ENCODE peak calls at places on chromosomes 13 and 19, in eight cellular contexts. D is fibroblast of lung, K is kidney, I is adrenal gland, S is thoracic aorta, C is fibroblast of the aortic adventitia, O is tibial artery, M is HepG2. X is an unnamed sample.

GRCh38 chr19:48491793-48492123 is 19.9 kb downstream of the LMTK3 start:
- DNase-seq in D (no peak), K (no peak), I (no peak), S (no peak), C (no peak), O (no peak), M (no peak), X (no peak)

GRCh38 chr13:69109891-69110525 is 997.6 kb upstream of the ATXN8OS start:
- DNase-seq in D (no peak), K (no peak), I (no peak), S (no peak), C (no peak), O (no peak), M (no peak), X (no peak)

GRCh38 chr13:50844181-50844875 is 836 bp upstream of the DLEU7 start:
- DNase-seq in D (no peak), K (no peak), I (no peak), S (no peak), C (no peak), O (no peak), M (no peak), X (no peak)

GRCh38 chr19:31109626-31110025 is 239.6 kb downstream of the TSHZ3 start:
- DNase-seq in D (no peak), K (no peak), I (no peak), S (no peak), C (no peak), O (no peak), M (no peak), X (no peak)

GRCh38 chr13:101892296-101892695 is 439.8 kb downstream of the ITGBL1 start:
- DNase-seq in D (no peak), K (no peak), I (no peak), S (no peak), C (no peak), O (no peak), M (no peak), X (no peak)

GRCh38 chr19:6534451-6535093 is 3.7 kb downstream of the TNFSF9 start:
- DNase-seq in D (no peak), K (no peak), I (no peak), S (no peak), C (no peak), O (no peak), M (no peak), X (peak; percentile 21)

GRCh38 chr19:47719047-47719885 is 6.0 kb downstream of the EHD2 start:
- DNase-seq in D (peak; percentile 99), K (peak; percentile 94), I (peak; percentile 93), S (peak; percentile 36), C (peak; percentile 98), O (peak; percentile 92), M (peak; percentile 44), X (no peak)

GRCh38 chr13:63288576-63288975 is 1872.9 kb upstream of the PCDH20 start:
- DNase-seq in D (peak; percentile 56), K (no peak), I (no peak), S (no peak), C (peak; percentile 0), O (no peak), M (no peak), X (no peak)

GRCh38 chr19:50823389-50824042 is at the start of gene KLK1:
- DNase-seq in D (no peak), K (peak; percentile 64), I (no peak), S (no peak), C (no peak), O (no peak), M (no peak), X (no peak)

GRCh38 chr13:26867451-26868067 is 107.0 kb upstream of the GPR12 start:
- DNase-seq in D (peak; percentile 33), K (no peak), I (peak; percentile 23), S (no peak), C (peak; percentile 43), O (no peak), M (no peak), X (peak; percentile 10)

GRCh38 chr13:21071015-21071414 is 9.6 kb upstream of the LATS2 start:
- DNase-seq in D (no peak), K (no peak), I (peak; percentile 55), S (no peak), C (peak; percentile 53), O (no peak), M (no peak), X (no peak)

GRCh38 chr19:43624933-43625332 is 5.5 kb upstream of the ZNF428 start:
- DNase-seq in D (peak; percentile 41), K (peak; percentile 82), I (peak; percentile 48), S (no peak), C (no peak), O (peak; percentile 26), M (no peak), X (peak; percentile 82)

GRCh38 chr13:102589291-102589822 is 7.4 kb upstream of the TPP2 start:
- DNase-seq in D (no peak), K (no peak), I (no peak), S (no peak), C (no peak), O (no peak), M (no peak), X (no peak)

GRCh38 chr13:54742984-54743383 is 1714.4 kb downstream of the OLFM4 start:
- DNase-seq in D (no peak), K (no peak), I (no peak), S (no peak), C (no peak), O (no peak), M (no peak), X (no peak)

GRCh38 chr19:2630352-2631001 is 72.0 kb downstream of the GNG7 start:
- DNase-seq in D (no peak), K (no peak), I (no peak), S (no peak), C (no peak), O (no peak), M (no peak), X (no peak)
- H3K4me3 ChIP-seq in D (no peak overlapping the region), K (no peak overlapping the region), I (no peak overlapping the region), S (no peak overlapping the region), C (no peak overlapping the region), O (no peak overlapping the region), M (no peak overlapping the region), X (no peak overlapping the region)

GRCh38 chr13:77800219-77800618 is 102.7 kb downstream of the SLAIN1 start:
- DNase-seq in D (no peak), K (no peak), I (no peak), S (no peak), C (peak; percentile 80), O (no peak), M (no peak), X (no peak)
- TF ChIP-seq CTCF in D (no peak), K (no peak), I (no peak), S (no peak), C (no peak), O (no peak), M (no peak), X (no peak)

DNA sequence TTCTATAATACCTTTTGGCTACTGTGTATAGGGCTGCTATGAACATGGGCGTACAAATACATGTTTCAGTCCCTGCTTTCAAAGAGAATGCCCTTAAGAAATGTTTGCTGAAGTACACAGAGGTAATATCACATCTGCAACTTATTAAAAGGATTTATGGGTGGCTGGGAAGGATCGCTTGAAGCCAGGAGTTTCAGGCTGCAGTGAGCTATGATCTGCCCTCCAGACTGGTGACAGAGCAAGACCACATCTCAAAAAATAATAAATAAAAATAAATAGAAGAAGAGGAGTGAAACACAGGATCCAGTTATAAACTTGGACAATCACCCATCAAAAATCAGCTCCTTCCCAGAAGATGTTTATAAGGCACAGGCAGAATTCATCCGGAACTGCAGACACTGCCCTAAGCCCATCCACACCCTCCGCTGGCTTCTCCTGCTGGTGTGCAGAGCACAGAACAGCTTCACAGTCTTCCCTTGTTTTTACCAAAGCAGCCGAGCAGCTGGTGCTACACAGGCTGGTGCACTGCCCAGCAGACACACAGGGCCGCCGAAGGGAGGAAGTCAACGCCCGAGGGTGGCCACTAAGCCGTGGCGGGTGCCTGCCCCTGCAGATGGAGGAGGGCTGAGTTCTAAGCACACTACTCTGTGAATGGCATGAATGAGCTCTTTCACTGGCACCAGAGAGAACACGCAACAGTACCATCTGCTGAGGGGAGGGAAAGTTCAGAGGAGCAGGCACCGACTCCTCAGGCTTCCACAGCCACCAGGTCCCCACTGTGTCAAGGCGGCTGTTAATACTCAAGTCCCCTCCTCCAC is 44.0 kb downstream of the BRD4 start:
- DNase-seq in D (no peak), K (peak; percentile 87), I (no peak), S (no peak), C (no peak), O (no peak), M (no peak), X (peak; percentile 54)
- H3K4me3 ChIP-seq in D (no peak overlapping the region), K (no peak overlapping the region), I (no peak overlapping the region), S (no peak overlapping the region), C (no peak overlapping the region), O (peak overlapping the region; percentile 18), M (no peak overlapping the region), X (peak overlapping the region; percentile 7)

GRCh38 chr19:39145180-39145953 is 19.8 kb downstream of the PAK4 start:
- DNase-seq in D (no peak), K (no peak), I (no peak), S (no peak), C (no peak), O (no peak), M (peak; percentile 86), X (no peak)
- TF ChIP-seq CTCF in D (no peak), K (no peak), I (no peak), S (peak; percentile 39), C (no peak), O (peak; percentile 14), M (peak; percentile 70), X (no peak)

DNA sequence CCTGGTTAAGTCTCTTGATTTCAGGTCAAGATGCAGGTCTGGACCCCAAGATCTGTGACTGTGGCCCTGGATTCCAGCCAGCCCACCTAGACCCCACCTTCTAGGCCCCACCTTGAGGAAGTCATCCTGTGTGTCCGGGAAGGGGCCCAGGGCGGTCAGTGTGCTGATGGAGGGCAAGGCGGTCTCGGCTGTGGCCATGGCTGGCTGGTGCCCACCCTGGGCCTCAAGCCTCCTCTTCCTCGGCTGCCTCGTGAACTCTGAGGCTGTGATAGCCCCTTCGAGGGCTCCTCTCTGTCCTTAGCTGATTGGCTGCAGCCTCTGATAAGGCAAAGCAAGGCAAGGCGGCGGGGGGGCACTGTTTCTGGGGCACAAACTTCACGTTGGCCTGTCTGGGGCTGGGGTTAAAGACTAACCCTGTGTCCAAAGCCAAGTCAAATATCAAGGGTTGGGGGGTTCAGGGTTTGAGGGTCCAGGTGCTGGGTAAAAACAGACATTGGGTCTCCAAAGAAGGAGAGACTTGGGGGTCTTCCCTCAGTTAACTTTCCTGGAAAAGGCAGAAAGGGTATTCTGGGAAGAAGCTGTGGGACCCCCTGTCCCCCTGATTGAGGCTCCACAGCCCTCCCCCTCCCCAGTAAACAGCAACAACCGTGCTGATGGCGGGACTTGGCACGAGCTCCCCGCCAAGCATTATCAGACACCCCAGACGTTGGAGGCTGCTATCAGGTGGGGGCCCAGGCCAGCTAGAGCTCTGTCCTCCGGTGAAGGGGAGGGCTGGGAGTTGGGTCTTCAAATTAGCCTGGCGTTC is at the start of gene KLF1:
- DNase-seq in D (no peak), K (no peak), I (no peak), S (no peak), C (no peak), O (no peak), M (no peak), X (no peak)
- H3K4me3 ChIP-seq in D (no peak within 1 kb of the TSS), K (no peak within 1 kb of the TSS), I (no peak within 1 kb of the TSS), S (peak within 1 kb of the TSS; percentile 63), C (no peak within 1 kb of the TSS), O (no peak within 1 kb of the TSS), M (no peak within 1 kb of the TSS), X (no peak within 1 kb of the TSS)

GRCh38 chr19:23686622-23687423 is at the start of gene ZNF675:
- DNase-seq in D (peak; percentile 90), K (peak; percentile 96), I (peak; percentile 92), S (peak; percentile 80), C (peak; percentile 88), O (peak; percentile 95), M (peak; percentile 92), X (peak; percentile 96)
- TF ChIP-seq CTCF in D (no peak), K (no peak), I (no peak), S (no peak), C (no peak), O (peak; percentile 5), M (peak; percentile 3), X (no peak)

X was measured in GM12865.